ENCODE peak calls at places on chromosomes 11 and 22, in five cellular contexts. Q is CD8-positive, alpha-beta T cell; O is AG10803; X is transverse colon; G is A673. A is an unnamed sample.
A peak's percentile ranks its signal among the peaks of the same experiment; 100 is the strongest.

GRCh38 chr22:40855960-40856512 is 403 bp downstream of the ST13 start:
- DNase-seq in Q (no peak), O (peak; percentile 22), X (no peak), G (peak; percentile 43), A (no peak)

GRCh38 chr11:126416542-126417090 is 61.1 kb downstream of the ST3GAL4 start:
- DNase-seq in Q (peak; percentile 80), O (peak; percentile 81), X (peak; percentile 90), G (peak; percentile 91), A (no peak)

GRCh38 chr11:35151241-35151640 is 12.3 kb downstream of the CD44 start:
- DNase-seq in Q (no peak), O (peak; percentile 61), X (no peak), G (no peak), A (no peak)

GRCh38 chr11:91100432-91100831 is 877.6 kb upstream of the CHORDC1 start:
- DNase-seq in Q (no peak), O (no peak), X (no peak), G (peak; percentile 31), A (no peak)

GRCh38 chr11:2586091-2586792 is 113.6 kb downstream of the KCNQ1OT1 start:
- DNase-seq in Q (no peak), O (no peak), X (peak; percentile 6), G (peak; percentile 18), A (peak; percentile 0)

GRCh38 chr11:46210133-46210636 is 67.3 kb upstream of the CREB3L1 start:
- DNase-seq in Q (no peak), O (peak; percentile 75), X (no peak), G (no peak), A (no peak)

GRCh38 chr22:19964701-19965386 is 23.2 kb upstream of the TXNRD2 start:
- DNase-seq in Q (no peak), O (no peak), X (no peak), G (no peak), A (no peak)

GRCh38 chr11:11456896-11457295 is 103.8 kb upstream of the CSNK2A3 start:
- DNase-seq in Q (no peak), O (no peak), X (no peak), G (no peak), A (no peak)

GRCh38 chr22:23834830-23835772 is 3.7 kb downstream of the DERL3 start:
- DNase-seq in Q (no peak), O (no peak), X (peak; percentile 8), G (no peak), A (no peak)

GRCh38 chr22:48037618-48038017 is 1275.2 kb downstream of the TBC1D22A start:
- DNase-seq in Q (no peak), O (no peak), X (no peak), G (no peak), A (no peak)

GRCh38 chr11:27694992-27695391 is 5.3 kb downstream of the BDNF start:
- DNase-seq in Q (no peak), O (peak; percentile 55), X (no peak), G (peak; percentile 70), A (no peak)

GRCh38 chr22:30969532-30970355 is 679 bp downstream of the TUG1 start:
- DNase-seq in Q (no peak), O (peak; percentile 45), X (peak; percentile 53), G (peak; percentile 56), A (no peak)

GRCh38 chr11:28835317-28835716 is 727.1 kb downstream of the METTL15 start:
- DNase-seq in Q (no peak), O (no peak), X (no peak), G (peak; percentile 52), A (no peak)

GRCh38 chr22:49206281-49206680 is 621.4 kb downstream of the BRD1 start:
- DNase-seq in Q (peak; percentile 38), O (no peak), X (no peak), G (no peak), A (no peak)

GRCh38 chr22:19085233-19086043 is 36.8 kb downstream of the DGCR2 start:
- DNase-seq in Q (no peak), O (peak; percentile 50), X (no peak), G (peak; percentile 67), A (peak; percentile 6)

GRCh38 chr22:23834406-23834805 is 4.4 kb downstream of the DERL3 start:
- DNase-seq in Q (no peak), O (no peak), X (no peak), G (no peak), A (no peak)

GRCh38 chr11:84250834-84251613 is 964.9 kb upstream of the CCDC90B start:
- DNase-seq in Q (no peak), O (no peak), X (no peak), G (no peak), A (no peak)

GRCh38 chr11:45110562-45110961 is 35.9 kb upstream of the PRDM11 start:
- DNase-seq in Q (peak; percentile 59), O (peak; percentile 75), X (peak; percentile 33), G (peak; percentile 92), A (peak; percentile 48)

GRCh38 chr11:44333271-44334218 is 23.6 kb upstream of the ALX4 start:
- DNase-seq in Q (no peak), O (no peak), X (no peak), G (no peak), A (no peak)

GRCh38 chr11:87223816-87224215 is 186.1 kb downstream of the TMEM135 start:
- DNase-seq in Q (no peak), O (peak; percentile 54), X (no peak), G (no peak), A (no peak)

GRCh38 chr11:2524446-2525165 is 79.8 kb downstream of the KCNQ1 start:
- DNase-seq in Q (peak; percentile 35), O (no peak), X (peak; percentile 8), G (no peak), A (no peak)

GRCh38 chr22:23565288-23565941 is 14.7 kb downstream of the IGLL1 start:
- DNase-seq in Q (no peak), O (no peak), X (peak; percentile 27), G (peak; percentile 33), A (peak; percentile 31)

GRCh38 chr11:87036756-87037449 is 831 bp upstream of the TMEM135 start:
- DNase-seq in Q (no peak), O (no peak), X (peak; percentile 22), G (no peak), A (no peak)

GRCh38 chr22:46798041-46798365 is 35.6 kb downstream of the TBC1D22A start:
- DNase-seq in Q (no peak), O (no peak), X (no peak), G (no peak), A (no peak)

GRCh38 chr22:46796566-46797195 is 34.2 kb downstream of the TBC1D22A start:
- DNase-seq in Q (no peak), O (no peak), X (no peak), G (no peak), A (no peak)

GRCh38 chr22:46795845-46796565 is 33.6 kb downstream of the TBC1D22A start:
- DNase-seq in Q (no peak), O (no peak), X (no peak), G (no peak), A (no peak)

GRCh38 chr22:46798366-46799057 is 36.1 kb downstream of the TBC1D22A start:
- DNase-seq in Q (peak; percentile 83), O (peak; percentile 63), X (peak; percentile 82), G (peak; percentile 84), A (peak; percentile 90)

DNA sequence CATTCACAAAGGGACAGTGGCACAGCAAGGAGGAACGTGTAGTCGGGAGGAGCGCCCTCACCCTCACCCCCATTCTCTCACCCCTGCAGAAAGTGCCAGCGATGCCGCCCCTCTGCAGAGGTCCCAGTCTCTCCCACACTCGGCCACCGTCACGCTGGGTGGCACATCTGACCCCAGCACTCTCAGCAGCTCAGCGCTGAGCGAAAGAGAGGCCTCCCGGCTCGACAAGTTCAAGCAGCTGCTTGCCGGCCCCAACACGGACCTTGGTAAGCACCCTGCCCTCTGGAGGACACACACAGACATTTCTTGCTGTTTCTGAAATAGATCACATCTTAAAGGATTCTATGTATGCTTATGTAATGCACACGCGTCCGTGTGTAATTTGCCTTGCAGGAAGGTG is 34.9 kb downstream of the TBC1D22A start:
- DNase-seq in Q (no peak), O (peak; percentile 15), X (no peak), G (no peak), A (no peak)
- TF ChIP-seq CTCF in Q (no peak), O (peak; percentile 23), X (no peak), G (no peak), A (peak; percentile 52)

DNA sequence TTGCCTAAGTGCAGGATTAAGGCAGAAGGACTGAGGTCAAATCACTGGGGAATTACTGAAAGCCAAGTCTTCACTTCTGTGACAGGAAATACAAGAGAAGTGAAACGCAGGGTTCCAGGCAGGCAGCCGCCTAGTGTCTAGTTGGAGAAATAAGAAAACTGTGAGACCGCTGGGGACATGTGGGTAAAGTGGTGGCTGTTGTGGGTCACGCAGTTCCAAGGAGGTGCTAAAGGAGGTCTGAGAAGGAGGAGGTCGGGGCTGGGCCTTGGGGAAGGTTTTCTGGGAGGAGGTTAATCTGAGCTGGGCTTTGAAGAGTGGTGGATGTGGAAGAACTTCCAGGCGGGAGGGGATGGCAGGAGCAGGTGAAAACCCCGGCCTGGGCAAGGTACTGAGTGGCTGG is 11.2 kb downstream of the MCM5 start:
- DNase-seq in Q (no peak), O (no peak), X (peak; percentile 29), G (no peak), A (no peak)
- TF ChIP-seq CTCF in Q (no peak), O (no peak), X (no peak), G (no peak), A (no peak)

DNA sequence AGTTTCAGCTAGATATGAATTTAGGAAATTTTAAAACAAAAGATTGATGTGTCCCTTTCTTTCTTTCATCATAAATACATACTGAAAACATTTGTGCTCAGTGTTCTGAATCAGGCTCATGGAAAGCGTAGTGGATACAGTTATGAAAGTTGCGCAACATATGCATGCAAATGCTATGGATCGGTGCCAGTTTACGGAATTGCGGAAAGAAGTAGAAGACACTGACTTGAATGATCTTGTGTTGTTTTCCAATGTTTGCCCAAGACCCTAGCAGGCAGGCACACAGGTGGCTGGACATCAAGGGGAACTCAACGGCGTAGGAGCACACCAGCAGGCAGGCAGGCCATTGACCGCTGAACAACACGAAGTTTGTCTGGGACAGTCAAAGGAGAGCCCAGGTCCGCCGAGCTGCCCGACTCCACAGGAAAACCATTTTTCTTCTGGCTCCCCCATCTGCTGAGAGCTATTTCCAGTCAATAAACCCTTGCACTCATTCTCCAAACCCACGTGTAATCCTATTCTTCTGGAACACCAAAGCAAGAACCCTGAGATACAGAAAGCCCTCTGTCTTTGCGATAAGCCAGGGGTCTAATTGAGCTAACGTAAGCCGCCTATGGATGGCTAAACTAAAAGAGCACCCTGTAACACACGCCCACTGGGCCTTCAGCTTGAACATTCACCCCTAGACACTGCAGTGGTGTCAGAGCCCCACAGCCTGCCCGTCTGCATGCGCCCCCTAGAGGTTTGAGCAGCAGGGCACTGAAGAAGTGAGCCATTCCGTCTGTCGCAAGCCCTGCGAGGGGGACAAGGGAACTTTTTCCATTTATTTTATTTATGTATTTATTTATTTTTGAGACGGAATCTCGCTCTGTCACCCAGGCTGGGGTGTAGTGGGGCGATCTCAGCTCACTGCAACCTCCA is 7.4 kb upstream of the BIRC3 start:
- DNase-seq in Q (no peak), O (no peak), X (no peak), G (peak; percentile 47), A (no peak)
- TF ChIP-seq CTCF in Q (no peak), O (no peak), X (no peak), G (peak; percentile 43), A (peak; percentile 37)

GRCh38 chr22:38657248-38657909 is 941 bp downstream of the CBY1 start:
- DNase-seq in Q (peak; percentile 52), O (peak; percentile 14), X (peak; percentile 46), G (no peak), A (no peak)

GRCh38 chr22:38653741-38654140 is 2.5 kb downstream of the FAM227A start:
- DNase-seq in Q (no peak), O (no peak), X (no peak), G (no peak), A (no peak)

GRCh38 chr22:38652858-38653257 is 3.3 kb downstream of the FAM227A start:
- DNase-seq in Q (no peak), O (no peak), X (peak; percentile 31), G (no peak), A (no peak)

GRCh38 chr22:38656256-38657148 is at the start of the genes CBY1 and FAM227A:
- DNase-seq in Q (peak; percentile 94), O (peak; percentile 81), X (peak; percentile 89), G (peak; percentile 96), A (peak; percentile 85)

GRCh38 chr22:38655532-38656255 is 498 bp downstream of the FAM227A start:
- DNase-seq in Q (no peak), O (peak; percentile 44), X (no peak), G (peak; percentile 31), A (no peak)
- TF ChIP-seq CTCF in Q (no peak), O (no peak), X (no peak), G (no peak), A (no peak)